ENCODE peak calls at places on chromosome X, in five cellular contexts. One of them, this sample, is unnamed.

GRCh38 chrX:97909245-97909644 is 1025.5 kb downstream of the RPA4 start:
- DNase-seq in T follicular helper cell: no peak
- DNase-seq in NCI-H345: no peak
- DNase-seq in upper lobe of left lung: no peak
- DNase-seq in sigmoid colon: no peak
- DNase-seq in this sample: no peak

GRCh38 chrX:101658661-101659477 is 781 bp downstream of the ARMCX2 start:
- DNase-seq in sigmoid colon: peak; percentile 88
- DNase-seq in NCI-H345: peak; percentile 81
- DNase-seq in T follicular helper cell: peak; percentile 44
- DNase-seq in upper lobe of left lung: peak; percentile 75
- DNase-seq in this sample: peak; percentile 4

GRCh38 chrX:30627818-30628652 is 25.2 kb upstream of the GK start:
- DNase-seq in T follicular helper cell: no peak
- DNase-seq in sigmoid colon: no peak
- DNase-seq in upper lobe of left lung: no peak
- DNase-seq in NCI-H345: no peak
- DNase-seq in this sample: no peak

GRCh38 chrX:153873282-153874090 is 12.5 kb downstream of the L1CAM start:
- DNase-seq in sigmoid colon: no peak
- DNase-seq in upper lobe of left lung: no peak
- DNase-seq in T follicular helper cell: no peak
- DNase-seq in NCI-H345: no peak
- DNase-seq in this sample: no peak

GRCh38 chrX:42519666-42520231 is 258.2 kb downstream of the PPP1R2C start:
- DNase-seq in T follicular helper cell: no peak
- DNase-seq in upper lobe of left lung: no peak
- DNase-seq in sigmoid colon: no peak
- DNase-seq in NCI-H345: no peak
- DNase-seq in this sample: no peak

GRCh38 chrX:154596290-154596929 is 11.5 kb downstream of the CTAG1A start:
- DNase-seq in sigmoid colon: no peak
- DNase-seq in upper lobe of left lung: no peak
- DNase-seq in NCI-H345: no peak
- DNase-seq in T follicular helper cell: no peak
- DNase-seq in this sample: no peak

GRCh38 chrX:27451324-27451723 is 11.8 kb downstream of the PPP4R3C start:
- DNase-seq in NCI-H345: no peak
- DNase-seq in T follicular helper cell: no peak
- DNase-seq in upper lobe of left lung: no peak
- DNase-seq in sigmoid colon: no peak
- DNase-seq in this sample: no peak

GRCh38 chrX:40617566-40617965 is 5.7 kb upstream of the MPC1L start:
- DNase-seq in upper lobe of left lung: no peak
- DNase-seq in T follicular helper cell: no peak
- DNase-seq in NCI-H345: no peak
- DNase-seq in sigmoid colon: no peak
- DNase-seq in this sample: no peak

GRCh38 chrX:153318811-153319210 is 2.8 kb downstream of the PNMA6F start:
- DNase-seq in sigmoid colon: no peak
- DNase-seq in NCI-H345: no peak
- DNase-seq in T follicular helper cell: no peak
- DNase-seq in upper lobe of left lung: no peak
- DNase-seq in this sample: no peak

GRCh38 chrX:13721819-13722527 is 12.4 kb downstream of the TRAPPC2 start:
- DNase-seq in T follicular helper cell: no peak
- DNase-seq in NCI-H345: peak; percentile 16
- DNase-seq in sigmoid colon: no peak
- DNase-seq in upper lobe of left lung: no peak
- DNase-seq in this sample: no peak

GRCh38 chrX:121106484-121107235 is 59.2 kb downstream of the GLUD2 start:
- DNase-seq in upper lobe of left lung: no peak
- DNase-seq in sigmoid colon: no peak
- DNase-seq in NCI-H345: no peak
- DNase-seq in T follicular helper cell: no peak
- DNase-seq in this sample: no peak

GRCh38 chrX:127649011-127649410 is 403.2 kb downstream of the ACTRT1 start:
- DNase-seq in T follicular helper cell: no peak
- DNase-seq in NCI-H345: no peak
- DNase-seq in sigmoid colon: no peak
- DNase-seq in upper lobe of left lung: no peak
- DNase-seq in this sample: no peak

GRCh38 chrX:132958086-132958703 is at the start of gene HS6ST2:
- DNase-seq in NCI-H345: no peak
- DNase-seq in T follicular helper cell: no peak
- DNase-seq in upper lobe of left lung: no peak
- DNase-seq in sigmoid colon: no peak
- DNase-seq in this sample: no peak

GRCh38 chrX:154980330-154981115 is 42.0 kb downstream of the F8 start:
- DNase-seq in T follicular helper cell: peak; percentile 62
- DNase-seq in upper lobe of left lung: peak; percentile 79
- DNase-seq in NCI-H345: peak; percentile 79
- DNase-seq in sigmoid colon: peak; percentile 83
- DNase-seq in this sample: peak; percentile 68

GRCh38 chrX:17192111-17192510 is 182.9 kb upstream of the NHS start:
- DNase-seq in upper lobe of left lung: no peak
- DNase-seq in NCI-H345: no peak
- DNase-seq in T follicular helper cell: no peak
- DNase-seq in sigmoid colon: no peak
- DNase-seq in this sample: no peak

GRCh38 chrX:98452456-98452855 is 1568.7 kb downstream of the RPA4 start:
- DNase-seq in NCI-H345: no peak
- DNase-seq in sigmoid colon: no peak
- DNase-seq in T follicular helper cell: no peak
- DNase-seq in upper lobe of left lung: no peak
- DNase-seq in this sample: no peak

GRCh38 chrX:140439455-140439854 is 65.4 kb downstream of the SOX3 start:
- DNase-seq in T follicular helper cell: no peak
- DNase-seq in sigmoid colon: no peak
- DNase-seq in upper lobe of left lung: peak; percentile 25
- DNase-seq in NCI-H345: peak; percentile 26
- DNase-seq in this sample: no peak

GRCh38 chrX:75547783-75548182 is 24.9 kb upstream of the ZDHHC15 start:
- DNase-seq in sigmoid colon: peak; percentile 86
- DNase-seq in T follicular helper cell: no peak
- DNase-seq in upper lobe of left lung: peak; percentile 81
- DNase-seq in NCI-H345: peak; percentile 25
- DNase-seq in this sample: no peak

GRCh38 chrX:29890004-29890403 is 325.4 kb upstream of the MAGEB2 start:
- DNase-seq in NCI-H345: no peak
- DNase-seq in sigmoid colon: no peak
- DNase-seq in T follicular helper cell: no peak
- DNase-seq in upper lobe of left lung: no peak
- DNase-seq in this sample: no peak

GRCh38 chrX:7706032-7706431 is 136.9 kb upstream of the VCX start:
- DNase-seq in upper lobe of left lung: no peak
- DNase-seq in NCI-H345: peak; percentile 8
- DNase-seq in T follicular helper cell: no peak
- DNase-seq in sigmoid colon: no peak
- DNase-seq in this sample: no peak

GRCh38 chrX:37786666-37787337 is 6.9 kb downstream of the CYBB start:
- DNase-seq in upper lobe of left lung: no peak
- DNase-seq in T follicular helper cell: no peak
- DNase-seq in sigmoid colon: no peak
- DNase-seq in NCI-H345: no peak
- DNase-seq in this sample: peak; percentile 23

GRCh38 chrX:75301060-75301459 is 27.2 kb downstream of the UPRT start:
- DNase-seq in upper lobe of left lung: no peak
- DNase-seq in NCI-H345: no peak
- DNase-seq in T follicular helper cell: no peak
- DNase-seq in sigmoid colon: no peak
- DNase-seq in this sample: no peak

GRCh38 chrX:103464071-103464773 is 55.1 kb downstream of the RAB40A start:
- DNase-seq in NCI-H345: peak; percentile 49
- DNase-seq in T follicular helper cell: no peak
- DNase-seq in sigmoid colon: no peak
- DNase-seq in upper lobe of left lung: no peak
- DNase-seq in this sample: peak; percentile 4

GRCh38 chrX:105869676-105870075 is 47.3 kb downstream of the NRK start:
- DNase-seq in T follicular helper cell: no peak
- DNase-seq in NCI-H345: no peak
- DNase-seq in upper lobe of left lung: no peak
- DNase-seq in sigmoid colon: no peak
- DNase-seq in this sample: no peak

GRCh38 chrX:17266171-17266570 is 108.8 kb upstream of the NHS start:
- DNase-seq in NCI-H345: no peak
- DNase-seq in upper lobe of left lung: no peak
- DNase-seq in T follicular helper cell: no peak
- DNase-seq in sigmoid colon: no peak
- DNase-seq in this sample: no peak

GRCh38 chrX:53594354-53594753 is 92.2 kb downstream of the HUWE1 start:
- DNase-seq in T follicular helper cell: no peak
- DNase-seq in NCI-H345: no peak
- DNase-seq in upper lobe of left lung: no peak
- DNase-seq in sigmoid colon: no peak
- DNase-seq in this sample: no peak